ENCODE peak calls at places on chromosomes 2 and 18, in seven cellular contexts. U is tibial artery; F is PC-3; Y is MM.1S; O is colonic mucosa; P is ovary; D is CD4-positive, CD25-positive, alpha-beta regulatory T cell. R is an unnamed sample.

GRCh38 chr2:190277234-190278112 is 42.2 kb downstream of the HIBCH start:
- DNase-seq in U (no peak), F (peak; percentile 58), Y (peak; percentile 76), O (no peak), P (no peak), D (no peak), R (peak; percentile 35)

GRCh38 chr2:3257166-3257565 is 120.5 kb downstream of the EIPR1 start:
- DNase-seq in U (no peak), F (no peak), Y (no peak), O (no peak), P (no peak), D (no peak), R (no peak)

GRCh38 chr18:58447342-58448190 is 181.3 kb downstream of the ALPK2 start:
- DNase-seq in U (no peak), F (no peak), Y (no peak), O (no peak), P (no peak), D (no peak), R (no peak)

GRCh38 chr2:172066394-172066863 is 18.9 kb upstream of the DLX1 start:
- DNase-seq in U (no peak), F (no peak), Y (no peak), O (no peak), P (no peak), D (no peak), R (no peak)

GRCh38 chr18:6357668-6358067 is 57.0 kb downstream of the L3MBTL4 start:
- DNase-seq in U (no peak), F (no peak), Y (no peak), O (no peak), P (no peak), D (no peak), R (peak; percentile 33)

GRCh38 chr2:11288431-11288830 is 56.0 kb downstream of the ROCK2 start:
- DNase-seq in U (no peak), F (no peak), Y (no peak), O (no peak), P (no peak), D (no peak), R (no peak)

GRCh38 chr2:3223080-3223923 is 154.3 kb downstream of the EIPR1 start:
- DNase-seq in U (no peak), F (no peak), Y (no peak), O (no peak), P (no peak), D (peak; percentile 34), R (no peak)

GRCh38 chr2:232504438-232504837 is 15.8 kb upstream of the PRSS56 start:
- DNase-seq in U (no peak), F (no peak), Y (no peak), O (no peak), P (no peak), D (no peak), R (no peak)

GRCh38 chr2:164479460-164479859 is 141.8 kb downstream of the GRB14 start:
- DNase-seq in U (no peak), F (peak; percentile 40), Y (peak; percentile 15), O (no peak), P (peak; percentile 13), D (no peak), R (no peak)

GRCh38 chr2:165725421-165725820 is 68.6 kb downstream of the GALNT3 start:
- DNase-seq in U (no peak), F (peak; percentile 93), Y (no peak), O (no peak), P (no peak), D (no peak), R (no peak)

GRCh38 chr2:100965596-100965995 is 36.5 kb upstream of the RPL31 start:
- DNase-seq in U (peak; percentile 59), F (no peak), Y (no peak), O (no peak), P (no peak), D (no peak), R (no peak)

GRCh38 chr2:1476617-1477195 is 63.4 kb downstream of the TPO start:
- DNase-seq in U (no peak), F (no peak), Y (no peak), O (no peak), P (no peak), D (no peak), R (no peak)

GRCh38 chr2:197888322-197888721 is 83.9 kb downstream of the PLCL1 start:
- DNase-seq in U (no peak), F (no peak), Y (no peak), O (no peak), P (no peak), D (no peak), R (no peak)

GRCh38 chr2:197883354-197884032 is 79.1 kb downstream of the PLCL1 start:
- DNase-seq in U (no peak), F (no peak), Y (no peak), O (no peak), P (no peak), D (no peak), R (no peak)

GRCh38 chr2:197885587-197885986 is 81.2 kb downstream of the PLCL1 start:
- DNase-seq in U (no peak), F (no peak), Y (no peak), O (no peak), P (no peak), D (no peak), R (no peak)

GRCh38 chr2:197879844-197880408 is 75.5 kb downstream of the PLCL1 start:
- DNase-seq in U (no peak), F (no peak), Y (no peak), O (no peak), P (no peak), D (no peak), R (no peak)

DNA sequence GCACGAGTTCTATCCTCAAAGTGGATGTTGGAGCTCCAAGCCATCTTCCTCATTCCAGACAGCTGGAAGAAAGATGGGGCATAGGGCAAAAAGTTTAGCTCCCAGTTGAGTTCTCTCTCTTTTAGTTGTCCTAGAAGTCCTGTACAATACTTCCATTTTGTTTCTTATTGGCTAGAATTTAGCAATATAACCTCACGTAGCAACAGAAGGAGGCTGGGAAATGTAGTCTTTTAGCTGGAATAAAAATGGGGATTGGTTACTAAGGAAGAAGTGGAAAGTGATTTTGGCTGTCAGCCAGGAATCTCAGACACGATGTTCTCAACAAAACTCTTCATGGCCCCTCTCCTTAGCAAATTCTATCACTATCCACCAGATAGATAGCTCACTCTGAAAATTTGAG is 79.9 kb downstream of the PLCL1 start:
- DNase-seq in U (no peak), F (no peak), Y (no peak), O (no peak), P (no peak), D (no peak), R (no peak)
- H3K27ac ChIP-seq in U (no peak overlapping the region), F (no peak overlapping the region), Y (no peak overlapping the region), O (no peak overlapping the region), P (no peak overlapping the region), D (no peak overlapping the region), R (no peak overlapping the region)

GRCh38 chr2:119679526-119679837 is 481 bp downstream of the TMEM177 start:
- DNase-seq in U (no peak), F (no peak), Y (no peak), O (no peak), P (no peak), D (no peak), R (no peak)
- H3K27ac ChIP-seq in U (peak overlapping the region; percentile 62), F (no peak overlapping the region), Y (no peak overlapping the region), O (peak overlapping the region; percentile 77), P (no peak overlapping the region), D (peak overlapping the region; percentile 76), R (peak overlapping the region; percentile 6)

GRCh38 chr2:141554810-141555209 is 576.0 kb downstream of the LRP1B start:
- DNase-seq in U (no peak), F (peak; percentile 69), Y (peak; percentile 26), O (no peak), P (no peak), D (no peak), R (peak; percentile 7)

GRCh38 chr2:141555876-141556470 is 574.8 kb downstream of the LRP1B start:
- DNase-seq in U (no peak), F (no peak), Y (no peak), O (no peak), P (no peak), D (no peak), R (no peak)

GRCh38 chr2:141560723-141561122 is 570.1 kb downstream of the LRP1B start:
- DNase-seq in U (no peak), F (no peak), Y (no peak), O (no peak), P (no peak), D (no peak), R (no peak)

GRCh38 chr2:141557329-141558098 is 573.3 kb downstream of the LRP1B start:
- DNase-seq in U (no peak), F (peak; percentile 89), Y (no peak), O (no peak), P (no peak), D (no peak), R (no peak)
- H3K27ac ChIP-seq in U (no peak overlapping the region), F (no peak overlapping the region), Y (no peak overlapping the region), O (no peak overlapping the region), P (no peak overlapping the region), D (no peak overlapping the region), R (no peak overlapping the region)

DNA sequence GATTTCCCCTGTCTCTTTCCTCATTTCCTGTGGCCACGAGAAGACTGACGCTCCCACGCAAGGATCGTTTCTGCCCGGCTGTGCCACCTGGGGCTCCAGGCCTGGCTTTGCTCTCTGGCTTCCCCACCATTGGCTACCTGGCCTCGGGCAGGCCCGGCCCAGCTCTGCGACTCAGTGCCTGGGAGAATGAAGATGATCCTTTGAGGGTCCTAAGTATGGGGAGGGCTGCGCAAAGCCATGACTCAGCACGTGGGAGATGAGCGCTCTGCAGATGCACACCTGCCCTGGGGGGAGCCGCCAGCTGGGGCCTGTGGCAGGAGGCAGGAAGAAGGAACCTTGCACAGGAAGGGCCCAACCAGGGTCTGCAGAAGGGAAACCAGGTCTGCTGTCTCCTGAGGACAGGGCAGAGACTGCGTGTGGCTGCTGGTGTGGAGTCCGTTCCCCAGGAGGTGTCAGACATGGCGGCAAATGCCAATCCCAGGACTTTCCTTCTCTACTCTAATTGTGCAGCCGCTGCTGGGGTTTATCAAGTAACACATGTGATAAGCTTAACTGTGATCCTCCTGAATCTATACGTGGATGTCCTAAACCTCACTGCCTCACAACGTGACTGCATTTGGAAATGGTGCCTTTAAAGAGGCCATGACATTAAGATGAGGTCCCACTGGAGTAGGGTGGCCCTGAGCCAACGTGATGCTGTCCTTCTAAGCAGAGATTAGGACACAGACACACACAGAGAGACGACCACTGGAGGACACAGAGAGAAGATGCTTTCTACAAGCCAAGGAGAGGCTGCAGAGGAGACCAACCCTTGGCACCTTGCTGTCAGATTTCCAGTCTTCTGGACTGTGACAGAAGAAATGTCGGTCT is 32.8 kb downstream of the MBP start:
- DNase-seq in U (no peak), F (no peak), Y (no peak), O (no peak), P (no peak), D (peak; percentile 15), R (no peak)
- H3K27ac ChIP-seq in U (no peak overlapping the region), F (peak overlapping the region; percentile 99), Y (no peak overlapping the region), O (no peak overlapping the region), P (no peak overlapping the region), D (peak overlapping the region; percentile 86), R (peak overlapping the region; percentile 1)

DNA sequence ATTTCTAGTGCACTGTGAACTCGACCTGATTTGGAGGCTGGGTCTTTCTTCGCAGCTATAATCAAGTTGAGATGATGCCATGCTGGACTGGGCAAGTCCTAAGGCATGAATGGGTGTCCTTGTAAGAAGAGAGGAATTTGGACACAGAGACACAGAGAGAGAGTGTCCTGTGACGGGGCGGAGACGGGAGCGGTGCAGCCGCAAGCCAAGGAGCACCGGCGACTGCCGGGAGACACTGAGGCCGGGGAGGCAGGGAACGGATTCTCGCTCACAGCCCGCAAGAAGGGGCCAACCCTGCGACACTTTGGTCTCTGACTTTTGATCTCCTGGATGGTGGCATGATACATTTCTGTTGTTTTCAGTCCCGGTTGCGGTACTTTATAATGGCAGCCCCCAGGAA is 22.4 kb upstream of the MBP start:
- DNase-seq in U (no peak), F (no peak), Y (no peak), O (no peak), P (no peak), D (no peak), R (no peak)
- H3K27ac ChIP-seq in U (no peak overlapping the region), F (no peak overlapping the region), Y (no peak overlapping the region), O (no peak overlapping the region), P (no peak overlapping the region), D (no peak overlapping the region), R (no peak overlapping the region)